ENCODE peak calls at places on chromosomes 2 and 18, in five cellular contexts. R is ovary, U is transverse colon, P is IMR-90, D is adrenal gland. J is an unnamed sample.
A peak's percentile ranks its signal among the peaks of the same experiment; 100 is the strongest.

GRCh38 chr18:58152216-58152615 is 108.2 kb downstream of the NEDD4L start:
- DNase-seq in P (no peak), R (no peak), U (no peak), D (no peak), J (no peak)

GRCh38 chr2:73283545-73284295 is 558 bp downstream of the FBXO41 start:
- DNase-seq in R (no peak), U (no peak), P (no peak), D (no peak), J (no peak)

GRCh38 chr18:77101410-77102245 is 31.0 kb downstream of the MBP start:
- DNase-seq in R (peak; percentile 84), U (peak; percentile 64), D (peak; percentile 76), P (peak; percentile 97), J (peak; percentile 72)

GRCh38 chr2:8595821-8596600 is 85.8 kb upstream of the ID2 start:
- DNase-seq in D (no peak), U (no peak), P (no peak), R (no peak), J (no peak)

GRCh38 chr2:168490916-168491605 is 35.0 kb downstream of the CERS6 start:
- DNase-seq in R (no peak), D (peak; percentile 2), U (no peak), P (no peak), J (no peak)

GRCh38 chr2:150204449-150204848 is 283.0 kb downstream of the RND3 start:
- DNase-seq in R (no peak), P (peak; percentile 98), U (no peak), D (peak; percentile 8), J (no peak)

GRCh38 chr2:171966268-171966667 is 33.5 kb upstream of the METAP1D start:
- DNase-seq in D (no peak), P (no peak), R (no peak), U (no peak), J (no peak)

GRCh38 chr2:8692783-8693768 is 11.2 kb downstream of the ID2 start:
- DNase-seq in P (no peak), D (peak; percentile 31), U (peak; percentile 62), R (no peak), J (no peak)

GRCh38 chr18:53560546-53560945 is 663.9 kb downstream of the MBD2 start:
- DNase-seq in P (no peak), D (no peak), U (no peak), R (no peak), J (no peak)

GRCh38 chr18:13232060-13232917 is 13.7 kb downstream of the LDLRAD4 start:
- DNase-seq in R (no peak), D (no peak), U (no peak), P (no peak), J (no peak)

GRCh38 chr2:178761759-178762371 is 45.4 kb downstream of the TTN start:
- DNase-seq in U (no peak), P (peak; percentile 49), R (no peak), D (peak; percentile 12), J (no peak)

GRCh38 chr2:228699400-228699799 is 517.9 kb upstream of the SPHKAP start:
- DNase-seq in P (peak; percentile 6), D (no peak), U (no peak), R (no peak), J (no peak)

GRCh38 chr2:101151141-101151858 is at the start of gene TBC1D8:
- DNase-seq in D (peak; percentile 84), R (peak; percentile 92), P (peak; percentile 68), U (peak; percentile 89), J (peak; percentile 96)

GRCh38 chr2:83901322-83901721 is 557.8 kb downstream of the SUCLG1 start:
- DNase-seq in R (no peak), P (no peak), D (no peak), U (no peak), J (no peak)

GRCh38 chr2:207341816-207342215 is 176.1 kb upstream of the KLF7 start:
- DNase-seq in U (no peak), D (peak; percentile 6), P (no peak), R (no peak), J (no peak)

GRCh38 chr2:97674396-97674795 is 4.9 kb downstream of the C2orf92 start:
- DNase-seq in U (no peak), R (no peak), P (no peak), D (no peak), J (no peak)

GRCh38 chr18:46250084-46250811 is 146.1 kb downstream of the HAUS1 start:
- DNase-seq in R (no peak), P (peak; percentile 92), U (peak; percentile 61), D (peak; percentile 7), J (no peak)

GRCh38 chr2:226618875-226619605 is 180.6 kb downstream of the IRS1 start:
- DNase-seq in R (no peak), P (peak; percentile 33), U (no peak), D (no peak), J (no peak)

GRCh38 chr2:29314816-29315571 is 199.8 kb downstream of the CLIP4 start:
- DNase-seq in R (no peak), P (no peak), U (peak; percentile 20), D (peak; percentile 6), J (no peak)

GRCh38 chr2:129728251-129728972 is 251.1 kb upstream of the RAB6C start:
- DNase-seq in P (no peak), D (no peak), U (no peak), R (no peak), J (no peak)

GRCh38 chr2:80530442-80531064 is 226.0 kb upstream of the LRRTM1 start:
- DNase-seq in D (no peak), P (no peak), R (no peak), U (no peak), J (no peak)

GRCh38 chr18:11859282-11859797 is 8.1 kb downstream of the CHMP1B start:
- DNase-seq in R (no peak), D (no peak), U (no peak), P (no peak), J (no peak)

GRCh38 chr18:23270999-23271680 is 135.9 kb downstream of the CABLES1 start:
- DNase-seq in R (no peak), P (peak; percentile 18), U (no peak), D (no peak), J (no peak)

GRCh38 chr2:171227066-171227782 is 66.5 kb upstream of the TLK1 start:
- DNase-seq in P (peak; percentile 26), U (no peak), D (no peak), R (no peak), J (no peak)

GRCh38 chr2:230942920-230943896 is 18.2 kb upstream of the GPR55 start:
- DNase-seq in R (no peak), P (no peak), D (peak; percentile 21), U (peak; percentile 38), J (no peak)

DNA sequence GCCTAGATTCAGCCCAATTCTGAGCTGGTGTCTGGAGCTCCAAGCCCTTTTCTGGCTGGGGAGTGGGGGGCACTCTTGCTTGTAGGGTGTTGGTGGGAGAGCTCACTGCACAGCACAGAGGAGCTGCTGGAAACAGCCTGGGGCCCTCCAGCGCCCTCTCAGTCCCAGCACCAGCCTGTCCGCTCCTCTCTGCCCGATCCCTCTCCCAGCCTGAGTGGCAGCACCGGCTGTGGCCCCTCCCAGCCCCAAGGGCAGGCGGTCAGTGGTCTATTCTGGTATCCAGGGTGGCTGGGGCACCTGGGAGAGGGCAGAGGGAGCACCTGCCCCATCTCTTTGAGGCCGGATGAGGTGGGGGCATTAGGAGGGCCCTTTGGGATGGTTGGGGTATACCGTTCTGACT is 13.2 kb upstream of the DES start:
- DNase-seq in U (no peak), R (no peak), D (no peak), P (no peak), J (peak; percentile 63)
- TF ChIP-seq POLR2A in U (no peak), R (no peak), D (no peak), P (no peak), J (no peak)

DNA sequence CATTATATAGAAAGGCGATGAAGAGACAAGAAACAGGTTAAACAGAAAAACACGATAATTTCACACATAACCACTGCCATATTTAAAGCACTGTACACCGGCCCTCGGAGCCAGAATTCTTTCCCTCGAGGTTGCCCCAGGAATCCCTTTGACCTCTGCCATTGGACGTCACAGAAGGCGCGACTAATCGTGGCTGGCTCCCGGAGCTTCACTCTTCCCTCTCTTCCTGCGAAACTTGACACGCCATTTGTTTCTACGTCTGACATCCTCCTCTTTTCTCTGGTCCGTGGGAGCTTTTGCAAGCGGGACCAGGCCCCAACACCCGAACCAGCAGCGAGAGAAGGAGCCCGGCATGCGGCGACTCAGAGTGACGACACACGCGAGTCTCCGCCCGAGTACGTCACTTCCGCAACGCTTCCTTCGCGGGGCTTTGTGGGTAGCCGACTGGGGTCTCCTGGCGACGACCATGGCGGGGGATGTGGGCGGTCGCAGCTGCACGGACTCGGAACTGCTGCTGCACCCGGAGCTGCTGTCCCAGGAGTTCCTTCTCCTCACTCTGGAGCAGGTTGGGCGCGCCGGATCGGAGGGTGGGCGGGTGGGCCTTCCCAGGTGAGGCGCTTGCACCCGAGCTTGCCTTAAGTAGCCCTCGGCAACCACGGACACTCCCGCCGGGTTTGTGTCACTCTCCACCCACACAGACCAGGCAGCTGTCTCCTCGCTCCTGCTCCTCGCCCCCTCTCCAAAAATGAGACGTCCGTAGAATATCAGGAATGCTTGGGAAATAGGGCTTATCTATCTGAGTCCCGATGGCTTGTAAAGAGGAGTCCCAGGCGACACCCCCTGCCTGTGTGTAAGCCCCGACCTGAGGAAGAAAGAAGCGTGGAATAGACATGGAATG is at the start of gene C2orf49:
- DNase-seq in U (peak; percentile 88), P (peak; percentile 80), R (peak; percentile 86), D (peak; percentile 90), J (peak; percentile 91)
- TF ChIP-seq POLR2A in U (peak; percentile 12), P (peak; percentile 69), R (peak; percentile 48), D (peak; percentile 39), J (peak; percentile 50)

GRCh38 chr2:33489835-33490431 is 13.5 kb downstream of the RASGRP3 start:
- DNase-seq in R (no peak), U (no peak), P (no peak), D (no peak), J (no peak)

GRCh38 chr2:33491685-33492084 is 15.2 kb downstream of the RASGRP3 start:
- DNase-seq in U (no peak), R (no peak), P (no peak), D (no peak), J (no peak)

GRCh38 chr2:33486544-33486943 is 10.1 kb downstream of the RASGRP3 start:
- DNase-seq in R (no peak), D (no peak), U (no peak), P (no peak), J (no peak)

GRCh38 chr2:33488715-33489540 is 12.5 kb downstream of the RASGRP3 start:
- DNase-seq in D (no peak), U (no peak), P (no peak), R (no peak), J (no peak)

GRCh38 chr2:33488178-33488690 is 11.8 kb downstream of the RASGRP3 start:
- DNase-seq in R (no peak), U (no peak), D (no peak), P (no peak), J (no peak)
- TF ChIP-seq POLR2A in R (no peak), U (no peak), D (no peak), P (no peak), J (no peak)

DNA sequence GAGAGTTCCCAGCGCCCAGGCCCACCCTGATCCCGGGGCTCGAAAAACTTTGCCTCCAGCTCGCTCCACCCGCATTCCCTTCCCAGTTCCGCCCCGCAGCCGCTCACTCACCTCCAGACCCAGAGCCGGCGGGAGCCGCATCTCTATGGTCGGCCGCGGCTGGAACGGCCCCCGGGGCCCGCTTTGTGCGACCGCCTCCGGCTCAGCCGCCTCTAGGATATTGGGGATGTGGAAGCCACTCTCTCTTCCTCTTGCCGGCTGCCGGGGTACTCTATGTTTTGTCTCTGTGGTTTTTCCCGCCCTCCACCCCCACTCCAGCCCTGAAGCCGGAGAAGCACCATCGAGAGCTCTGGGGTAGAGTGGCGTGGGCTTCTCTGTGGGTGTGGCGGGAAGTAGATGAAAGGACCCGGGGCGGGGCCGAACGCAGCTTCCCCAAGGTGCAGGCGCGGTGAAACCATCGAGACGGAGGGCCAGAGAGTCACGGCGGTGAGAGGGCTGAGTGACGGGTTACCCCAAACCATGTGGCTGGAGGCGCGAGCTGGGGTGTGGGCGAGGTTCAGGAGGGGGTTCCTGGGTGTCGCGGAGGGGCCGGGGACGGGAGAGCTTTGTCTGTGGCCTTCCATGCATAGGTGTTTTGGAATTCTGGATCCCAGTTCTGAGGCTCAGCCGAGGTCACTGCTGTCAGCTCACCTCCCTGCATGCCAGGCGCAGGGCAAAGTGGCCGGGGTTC is at the start of the genes BCS1L and ZNF142:
- DNase-seq in P (peak; percentile 76), R (peak; percentile 83), D (peak; percentile 93), U (peak; percentile 95), J (peak; percentile 95)
- TF ChIP-seq POLR2A in P (no peak), R (no peak), D (peak; percentile 71), U (peak; percentile 62), J (peak; percentile 81)